ENCODE peak calls at places on chromosome 1, in ten cellular contexts. Z, N, M, K, C, L, E, B, V and P are unnamed samples.

GRCh38 chr1:89516055-89516454 is 8.6 kb upstream of the LRRC8B start:
- DNase-seq in Z (no peak), N (no peak), M (no peak), K (no peak), C (no peak), L (peak; percentile 91), E (no peak), B (no peak), V (no peak), P (no peak)

GRCh38 chr1:7100479-7100878 is 315.2 kb downstream of the CAMTA1 start:
- DNase-seq in Z (no peak), N (no peak), M (no peak), K (no peak), C (no peak), L (no peak), E (no peak), B (no peak), V (no peak), P (no peak)

GRCh38 chr1:63984257-63984626 is 210.4 kb downstream of the ROR1 start:
- DNase-seq in Z (no peak), N (no peak), M (no peak), K (no peak), C (no peak), L (peak; percentile 11), E (no peak), B (no peak), V (no peak), P (no peak)

GRCh38 chr1:231612393-231613089 is 14.0 kb upstream of the DISC1 start:
- DNase-seq in Z (peak; percentile 51), N (peak; percentile 39), M (no peak), K (peak; percentile 57), C (no peak), L (no peak), E (no peak), B (no peak), V (no peak), P (no peak)

GRCh38 chr1:91777630-91778300 is 108.2 kb downstream of the TGFBR3 start:
- DNase-seq in Z (no peak), N (no peak), M (no peak), K (no peak), C (no peak), L (no peak), E (no peak), B (no peak), V (peak; percentile 16), P (no peak)

GRCh38 chr1:155591770-155592169 is 18.2 kb upstream of the MSTO1 start:
- DNase-seq in Z (no peak), N (no peak), M (peak; percentile 13), K (no peak), C (no peak), L (peak; percentile 71), E (no peak), B (peak; percentile 23), V (peak; percentile 60), P (no peak)

GRCh38 chr1:210362526-210362925 is 33.8 kb downstream of the HHAT start:
- DNase-seq in Z (no peak), N (no peak), M (no peak), K (no peak), C (no peak), L (no peak), E (no peak), B (no peak), V (no peak), P (no peak)

GRCh38 chr1:154773551-154773950 is 96.5 kb downstream of the KCNN3 start:
- DNase-seq in Z (no peak), N (no peak), M (no peak), K (no peak), C (no peak), L (no peak), E (no peak), B (no peak), V (peak; percentile 28), P (no peak)

GRCh38 chr1:2300851-2301606 is 72.9 kb downstream of the SKI start:
- DNase-seq in Z (peak; percentile 83), N (peak; percentile 91), M (peak; percentile 90), K (peak; percentile 95), C (no peak), L (no peak), E (no peak), B (no peak), V (no peak), P (peak; percentile 80)

GRCh38 chr1:234529095-234529494 is 50.1 kb upstream of the TARBP1 start:
- DNase-seq in Z (no peak), N (no peak), M (no peak), K (no peak), C (no peak), L (no peak), E (no peak), B (no peak), V (no peak), P (no peak)

GRCh38 chr1:201019321-201019977 is 4.1 kb downstream of the KIF21B start:
- DNase-seq in Z (peak; percentile 52), N (peak; percentile 82), M (peak; percentile 88), K (peak; percentile 81), C (no peak), L (peak; percentile 75), E (no peak), B (no peak), V (no peak), P (peak; percentile 59)

GRCh38 chr1:200364831-200365230 is 45.0 kb downstream of the ZNF281 start:
- DNase-seq in Z (no peak), N (no peak), M (no peak), K (no peak), C (no peak), L (no peak), E (no peak), B (no peak), V (no peak), P (no peak)

GRCh38 chr1:221868894-221869293 is 127.0 kb upstream of the DUSP10 start:
- DNase-seq in Z (no peak), N (no peak), M (no peak), K (no peak), C (no peak), L (peak; percentile 87), E (no peak), B (peak; percentile 32), V (no peak), P (no peak)

GRCh38 chr1:182833271-182833670 is 5.9 kb upstream of the DHX9 start:
- DNase-seq in Z (no peak), N (no peak), M (no peak), K (no peak), C (no peak), L (peak; percentile 82), E (no peak), B (no peak), V (no peak), P (no peak)